ENCODE peak calls at places on chromosomes 7 and 10, in eight cellular contexts. M is lower lobe of right lung; H is tibial artery; Z is uterus; E is fibroblast of lung; A is DND-41; X is CD8-positive, alpha-beta memory T cell; Q is lung. J is an unnamed sample.

GRCh38 chr10:114624941-114625780 is 32.9 kb downstream of the ABLIM1 start:
- DNase-seq in M (no peak), H (no peak), Z (no peak), E (peak), A (no peak), X (no peak), Q (no peak), J (peak)

GRCh38 chr7:128860158-128861073 is 2.2 kb upstream of the ATP6V1F start:
- DNase-seq in M (no peak), H (no peak), Z (no peak), E (peak), A (no peak), X (no peak), Q (no peak), J (no peak)

GRCh38 chr10:78761241-78761825 is 307.4 kb upstream of the ZMIZ1 start:
- DNase-seq in M (no peak), H (no peak), Z (no peak), E (no peak), A (no peak), X (no peak), Q (no peak), J (no peak)

GRCh38 chr7:19754521-19755116 is 18.8 kb downstream of the TMEM196 start:
- DNase-seq in M (no peak), H (no peak), Z (no peak), E (peak), A (no peak), X (no peak), Q (no peak), J (peak)

GRCh38 chr10:33193867-33194521 is 140.5 kb downstream of the NRP1 start:
- DNase-seq in M (no peak), H (peak), Z (no peak), E (peak), A (no peak), X (no peak), Q (no peak), J (peak)

GRCh38 chr10:34748357-34748756 is 66.7 kb downstream of the PARD3 start:
- DNase-seq in M (no peak), H (no peak), Z (no peak), E (no peak), A (no peak), X (no peak), Q (no peak), J (no peak)

GRCh38 chr7:117750612-117751563 is 122.4 kb downstream of the CTTNBP2 start:
- DNase-seq in M (no peak), H (no peak), Z (no peak), E (peak), A (no peak), X (no peak), Q (no peak), J (no peak)

GRCh38 chr7:141477866-141478265 is 73.3 kb upstream of the AGK start:
- DNase-seq in M (no peak), H (no peak), Z (no peak), E (peak), A (no peak), X (no peak), Q (no peak), J (no peak)

GRCh38 chr7:36039243-36039642 is 113.8 kb upstream of the EEPD1 start:
- DNase-seq in M (no peak), H (no peak), Z (no peak), E (peak), A (no peak), X (no peak), Q (no peak), J (no peak)

GRCh38 chr7:80826520-80827237 is 92.2 kb downstream of the SEMA3C start:
- DNase-seq in M (no peak), H (no peak), Z (no peak), E (peak), A (no peak), X (no peak), Q (no peak), J (peak)

GRCh38 chr7:28782362-28782761 is 175.8 kb downstream of the TRIL start:
- DNase-seq in M (no peak), H (no peak), Z (no peak), E (no peak), A (no peak), X (no peak), Q (no peak), J (no peak)

GRCh38 chr10:91034494-91035157 is 113.7 kb upstream of the ANKRD1 start:
- DNase-seq in M (peak), H (peak), Z (peak), E (peak), A (no peak), X (no peak), Q (peak), J (no peak)

GRCh38 chr10:110553905-110554304 is 13.6 kb upstream of the SMC3 start:
- DNase-seq in M (no peak), H (no peak), Z (no peak), E (no peak), A (no peak), X (no peak), Q (no peak), J (no peak)

GRCh38 chr10:122290833-122291532 is 19.9 kb downstream of the BTBD16 start:
- DNase-seq in M (no peak), H (no peak), Z (no peak), E (no peak), A (no peak), X (no peak), Q (no peak), J (no peak)

GRCh38 chr7:143499246-143499645 is 21.6 kb downstream of the TAS2R41 start:
- DNase-seq in M (no peak), H (no peak), Z (no peak), E (peak), A (no peak), X (no peak), Q (no peak), J (no peak)

GRCh38 chr7:138460176-138460648 is at the start of gene TRIM24:
- DNase-seq in M (no peak), H (no peak), Z (no peak), E (peak), A (no peak), X (peak), Q (peak), J (no peak)

GRCh38 chr7:138468244-138469123 is 8.4 kb downstream of the TRIM24 start:
- DNase-seq in M (no peak), H (no peak), Z (no peak), E (no peak), A (no peak), X (no peak), Q (no peak), J (no peak)

GRCh38 chr7:138459300-138460175 is 521 bp upstream of the TRIM24 start:
- DNase-seq in M (peak), H (peak), Z (peak), E (no peak), A (peak), X (peak), Q (peak), J (peak)

GRCh38 chr7:138460649-138461607 is 869 bp downstream of the TRIM24 start:
- DNase-seq in M (peak), H (peak), Z (peak), E (peak), A (peak), X (peak), Q (peak), J (peak)

GRCh38 chr7:138465046-138465445 is 5.0 kb downstream of the TRIM24 start:
- DNase-seq in M (no peak), H (no peak), Z (no peak), E (peak), A (no peak), X (no peak), Q (no peak), J (no peak)
- H3K4me3 ChIP-seq in M (no peak), H (no peak), Z (no peak), E (no peak), A (no peak), X (no peak), Q (no peak), J (no peak)

GRCh38 chr10:6273351-6273750 is 70.6 kb downstream of the PFKFB3 start:
- DNase-seq in M (peak), H (no peak), Z (no peak), E (no peak), A (no peak), X (no peak), Q (peak), J (no peak)

GRCh38 chr10:6275022-6275997 is 72.6 kb downstream of the PFKFB3 start:
- DNase-seq in M (peak), H (peak), Z (peak), E (peak), A (no peak), X (peak), Q (peak), J (peak)

GRCh38 chr10:6272126-6272525 is 69.4 kb downstream of the PFKFB3 start:
- DNase-seq in M (no peak), H (no peak), Z (no peak), E (no peak), A (no peak), X (no peak), Q (no peak), J (no peak)

GRCh38 chr10:6274504-6274903 is 71.8 kb downstream of the PFKFB3 start:
- DNase-seq in M (no peak), H (no peak), Z (no peak), E (no peak), A (no peak), X (no peak), Q (no peak), J (no peak)

GRCh38 chr10:6274040-6274439 is 71.3 kb downstream of the PFKFB3 start:
- DNase-seq in M (no peak), H (no peak), Z (no peak), E (no peak), A (no peak), X (no peak), Q (no peak), J (no peak)
- H3K27ac ChIP-seq in M (peak), H (peak), Z (no peak), E (no peak), A (no peak), X (no peak), Q (peak), J (no peak)

GRCh38 chr10:69320521-69320920 is 42.2 kb downstream of the HK1 start:
- DNase-seq in M (no peak), H (no peak), Z (no peak), E (no peak), A (no peak), X (no peak), Q (no peak), J (no peak)

GRCh38 chr10:69321865-69322264 is 43.6 kb downstream of the HK1 start:
- DNase-seq in M (no peak), H (no peak), Z (no peak), E (peak), A (no peak), X (no peak), Q (no peak), J (peak)

GRCh38 chr10:69319911-69320316 is 41.6 kb downstream of the HK1 start:
- DNase-seq in M (no peak), H (no peak), Z (no peak), E (no peak), A (peak), X (no peak), Q (no peak), J (no peak)

GRCh38 chr10:69318997-69319727 is 40.9 kb downstream of the HK1 start:
- DNase-seq in M (peak), H (peak), Z (peak), E (peak), A (peak), X (peak), Q (peak), J (peak)

GRCh38 chr10:69321037-69321715 is 42.9 kb downstream of the HK1 start:
- DNase-seq in M (peak), H (no peak), Z (no peak), E (no peak), A (no peak), X (no peak), Q (no peak), J (no peak)
- H3K4me3 ChIP-seq in M (no peak), H (peak), Z (no peak), E (no peak), A (no peak), X (no peak), Q (no peak), J (no peak)

DNA sequence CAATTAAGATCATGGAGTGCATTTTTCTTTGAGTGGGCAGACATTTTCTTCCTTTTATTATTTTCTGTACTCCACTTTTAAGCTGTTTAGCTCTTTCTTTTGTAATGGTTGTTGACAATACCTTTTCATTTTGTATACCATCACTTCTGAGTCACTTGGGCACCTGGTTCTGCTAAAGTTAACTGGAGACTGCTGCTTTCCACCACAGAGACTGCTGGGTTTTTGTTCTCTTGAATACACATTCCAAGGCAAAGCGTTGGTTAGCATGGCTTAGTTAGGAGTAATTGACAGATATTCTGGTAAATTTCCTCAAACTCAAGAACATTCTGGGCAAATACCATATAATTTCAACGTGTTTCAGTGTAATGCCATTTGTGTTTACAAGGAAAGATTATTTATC is 541.9 kb upstream of the CELF2 start:
- DNase-seq in M (no peak), H (no peak), Z (no peak), E (no peak), A (no peak), X (no peak), Q (no peak), J (no peak)
- H3K27ac ChIP-seq in M (no peak), H (no peak), Z (no peak), E (no peak), A (no peak), X (no peak), Q (no peak), J (no peak)

GRCh38 chr7:2861509-2861908 is 17.4 kb upstream of the GNA12 start:
- DNase-seq in M (no peak), H (no peak), Z (no peak), E (no peak), A (no peak), X (no peak), Q (no peak), J (no peak)

GRCh38 chr7:2860627-2861133 is 16.6 kb upstream of the GNA12 start:
- DNase-seq in M (no peak), H (no peak), Z (no peak), E (peak), A (no peak), X (no peak), Q (no peak), J (no peak)

GRCh38 chr7:2864204-2864985 is 20.3 kb upstream of the GNA12 start:
- DNase-seq in M (no peak), H (no peak), Z (no peak), E (no peak), A (no peak), X (no peak), Q (no peak), J (no peak)

GRCh38 chr7:2863461-2864066 is 19.5 kb upstream of the GNA12 start:
- DNase-seq in M (peak), H (peak), Z (peak), E (peak), A (peak), X (peak), Q (peak), J (peak)

DNA sequence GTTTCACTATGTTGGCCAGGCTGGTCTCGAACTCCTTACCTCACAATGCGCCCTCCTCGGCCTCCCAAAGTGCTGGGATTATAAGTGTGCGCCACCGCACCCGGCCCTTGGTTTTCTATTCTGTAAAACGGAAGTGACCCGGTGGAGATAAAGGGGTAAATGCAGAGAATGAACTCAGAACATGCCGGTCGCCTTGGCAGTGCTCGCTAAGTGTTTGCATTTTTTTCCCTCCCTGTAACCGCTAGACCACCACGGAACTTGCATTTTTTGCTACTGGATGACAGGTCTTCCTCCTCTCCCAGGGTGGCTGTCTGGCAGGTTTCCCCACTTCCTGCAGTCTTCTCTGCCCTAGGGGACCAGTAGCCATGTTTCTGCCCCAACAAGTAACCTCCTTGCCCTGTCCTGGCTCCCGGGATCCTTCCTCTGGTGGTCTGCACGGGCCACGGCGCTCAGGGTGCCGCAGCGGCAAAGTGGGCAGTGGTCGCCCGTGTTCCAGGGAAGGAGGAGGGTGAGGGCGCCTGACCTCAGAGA is 18.8 kb upstream of the GNA12 start:
- DNase-seq in M (no peak), H (no peak), Z (no peak), E (peak), A (no peak), X (peak), Q (no peak), J (peak)
- H3K4me3 ChIP-seq in M (no peak), H (peak), Z (no peak), E (no peak), A (no peak), X (peak), Q (no peak), J (no peak)

GRCh38 chr7:104980440-104980839 is 33.6 kb upstream of the KMT2E start:
- DNase-seq in M (no peak), H (no peak), Z (no peak), E (peak), A (no peak), X (no peak), Q (no peak), J (peak)
- H3K27ac ChIP-seq in M (no peak), H (peak), Z (peak), E (peak), A (no peak), X (no peak), Q (no peak), J (peak)

J was measured in brain microvascular endothelial cell.